ENCODE peak calls at places on chromosomes 6 and 20, in five cellular contexts. One of them, this sample, is unnamed.
A peak's percentile ranks its signal among the peaks of the same experiment; 100 is the strongest.

GRCh38 chr6:160831751-160832150 is 129.7 kb downstream of the PLG start:
- DNase-seq in stimulated activated CD8-positive, alpha-beta memory T cell treated with anti-CD3 and anti-CD28 coated beads, Interleukin-15, amount 100 ng/mL, for 1 hour: no peak
- DNase-seq in GM04504: no peak
- DNase-seq in HFF-Myc: no peak
- DNase-seq in RWPE1: no peak
- DNase-seq in this sample: no peak

GRCh38 chr6:108157234-108157971 is 8.4 kb upstream of the NR2E1 start:
- DNase-seq in HFF-Myc: no peak
- DNase-seq in RWPE1: no peak
- DNase-seq in stimulated activated CD8-positive, alpha-beta memory T cell treated with anti-CD3 and anti-CD28 coated beads, Interleukin-15, amount 100 ng/mL, for 1 hour: no peak
- DNase-seq in GM04504: no peak
- DNase-seq in this sample: no peak

GRCh38 chr6:163745566-163746400 is 331.3 kb downstream of the QKI start:
- DNase-seq in stimulated activated CD8-positive, alpha-beta memory T cell treated with anti-CD3 and anti-CD28 coated beads, Interleukin-15, amount 100 ng/mL, for 1 hour: no peak
- DNase-seq in RWPE1: peak; percentile 93
- DNase-seq in HFF-Myc: peak; percentile 43
- DNase-seq in GM04504: peak; percentile 74
- DNase-seq in this sample: peak; percentile 95

GRCh38 chr20:2397091-2397490 is 16.4 kb downstream of the TGM6 start:
- DNase-seq in GM04504: no peak
- DNase-seq in stimulated activated CD8-positive, alpha-beta memory T cell treated with anti-CD3 and anti-CD28 coated beads, Interleukin-15, amount 100 ng/mL, for 1 hour: no peak
- DNase-seq in HFF-Myc: no peak
- DNase-seq in RWPE1: no peak
- DNase-seq in this sample: no peak

GRCh38 chr20:47355489-47356219 is 845 bp downstream of the ZMYND8 start:
- DNase-seq in stimulated activated CD8-positive, alpha-beta memory T cell treated with anti-CD3 and anti-CD28 coated beads, Interleukin-15, amount 100 ng/mL, for 1 hour: no peak
- DNase-seq in HFF-Myc: no peak
- DNase-seq in GM04504: no peak
- DNase-seq in RWPE1: no peak
- DNase-seq in this sample: no peak

GRCh38 chr6:157840776-157841175 is 17.7 kb downstream of the SNX9 start:
- DNase-seq in GM04504: no peak
- DNase-seq in HFF-Myc: no peak
- DNase-seq in stimulated activated CD8-positive, alpha-beta memory T cell treated with anti-CD3 and anti-CD28 coated beads, Interleukin-15, amount 100 ng/mL, for 1 hour: no peak
- DNase-seq in RWPE1: no peak
- DNase-seq in this sample: peak; percentile 79

GRCh38 chr6:91242614-91242949 is 655.7 kb upstream of the MAP3K7 start:
- DNase-seq in stimulated activated CD8-positive, alpha-beta memory T cell treated with anti-CD3 and anti-CD28 coated beads, Interleukin-15, amount 100 ng/mL, for 1 hour: no peak
- DNase-seq in HFF-Myc: no peak
- DNase-seq in GM04504: no peak
- DNase-seq in RWPE1: no peak
- DNase-seq in this sample: no peak

GRCh38 chr6:73566954-73567591 is 46.2 kb upstream of the EEF1A1 start:
- DNase-seq in RWPE1: no peak
- DNase-seq in HFF-Myc: no peak
- DNase-seq in GM04504: peak; percentile 72
- DNase-seq in stimulated activated CD8-positive, alpha-beta memory T cell treated with anti-CD3 and anti-CD28 coated beads, Interleukin-15, amount 100 ng/mL, for 1 hour: no peak
- DNase-seq in this sample: peak; percentile 55

GRCh38 chr20:51137461-51137860 is 114.6 kb upstream of the KCNG1 start:
- DNase-seq in GM04504: no peak
- DNase-seq in stimulated activated CD8-positive, alpha-beta memory T cell treated with anti-CD3 and anti-CD28 coated beads, Interleukin-15, amount 100 ng/mL, for 1 hour: no peak
- DNase-seq in RWPE1: no peak
- DNase-seq in HFF-Myc: no peak
- DNase-seq in this sample: no peak